ENCODE peak calls at places on chromosomes 1 and 21, in six cellular contexts. G is H9, A is brain microvascular endothelial cell, I is right lobe of liver, T is posterior cingulate gyrus, Z is glutamatergic neuron. N is an unnamed sample.

GRCh38 chr1:222815367-222815765 is 527 bp downstream of the DISP1 start:
- DNase-seq in G (no peak), A (peak), I (no peak), T (no peak), Z (peak), N (peak)

GRCh38 chr21:43819511-43820405 is 30.4 kb downstream of the RRP1 start:
- DNase-seq in G (no peak), A (no peak), I (peak), T (no peak), Z (no peak), N (no peak)

GRCh38 chr1:65527211-65527610 is 106.7 kb downstream of the LEPR start:
- DNase-seq in G (no peak), A (no peak), I (no peak), T (no peak), Z (no peak), N (no peak)

GRCh38 chr1:117060441-117061317 is 553 bp downstream of the TTF2 start:
- DNase-seq in G (no peak), A (peak), I (no peak), T (no peak), Z (peak), N (peak)

GRCh38 chr1:46530791-46531409 is 20.5 kb downstream of the KNCN start:
- DNase-seq in G (no peak), A (no peak), I (no peak), T (no peak), Z (no peak), N (no peak)

GRCh38 chr1:244049969-244050834 is 881 bp upstream of the ZBTB18 start:
- DNase-seq in G (no peak), A (no peak), I (peak), T (no peak), Z (no peak), N (no peak)

GRCh38 chr1:26019641-26020315 is 1.8 kb upstream of the EXTL1 start:
- DNase-seq in G (no peak), A (peak), I (no peak), T (no peak), Z (no peak), N (no peak)

GRCh38 chr1:198577444-198577843 is 37.0 kb upstream of the ATP6V1G3 start:
- DNase-seq in G (no peak), A (peak), I (no peak), T (no peak), Z (no peak), N (no peak)

GRCh38 chr1:230713547-230713914 is 391 bp downstream of the AGT start:
- DNase-seq in G (no peak), A (no peak), I (no peak), T (no peak), Z (no peak), N (no peak)

GRCh38 chr1:165444897-165445370 is at the start of gene RXRG:
- DNase-seq in G (peak), A (no peak), I (no peak), T (peak), Z (peak), N (no peak)